ENCODE peak calls at places on chromosomes 16 and 17, in six cellular contexts. F is heart right ventricle, O is progenitor cell of endocrine pancreas, D is PC-9, T is cardiac muscle cell, J is SK-N-SH. Q is an unnamed sample.
A peak's percentile ranks its signal among the peaks of the same experiment; 100 is the strongest.

GRCh38 chr16:4515611-4516233 is 22.9 kb downstream of the CDIP1 start:
- DNase-seq in F (no peak), T (peak; percentile 48), D (no peak), J (no peak), O (no peak), Q (no peak)

GRCh38 chr17:62804822-62805221 is 3.3 kb downstream of the MARCHF10 start:
- DNase-seq in O (no peak), F (no peak), D (peak; percentile 92), T (no peak), J (no peak), Q (no peak)

GRCh38 chr16:13429411-13429810 is 490.5 kb upstream of the ERCC4 start:
- DNase-seq in D (peak; percentile 47), O (no peak), F (no peak), J (no peak), T (no peak), Q (no peak)

GRCh38 chr16:85026696-85027095 is 899 bp upstream of the KIAA0513 start:
- DNase-seq in D (peak; percentile 68), F (no peak), J (no peak), O (no peak), T (no peak), Q (no peak)

GRCh38 chr17:39054111-39054645 is 87.0 kb upstream of the FBXO47 start:
- DNase-seq in O (no peak), J (no peak), T (peak; percentile 64), F (no peak), D (no peak), Q (no peak)

GRCh38 chr16:84489141-84489540 is 15.3 kb downstream of the MEAK7 start:
- DNase-seq in D (no peak), J (no peak), T (no peak), O (no peak), F (no peak), Q (no peak)

GRCh38 chr17:71163121-71163812 is 957.6 kb upstream of the SOX9 start:
- DNase-seq in J (no peak), T (peak; percentile 72), D (peak; percentile 85), O (no peak), F (no peak), Q (no peak)

GRCh38 chr16:49750341-49751011 is 105.4 kb downstream of the ZNF423 start:
- DNase-seq in D (no peak), J (peak; percentile 83), T (peak; percentile 26), O (no peak), F (no peak), Q (peak; percentile 47)

GRCh38 chr17:68561319-68561718 is 39.8 kb downstream of the FAM20A start:
- DNase-seq in J (no peak), T (peak; percentile 62), O (no peak), F (no peak), D (no peak), Q (no peak)

GRCh38 chr16:75000481-75001081 is 1.8 kb downstream of the ZNRF1 start:
- DNase-seq in T (peak; percentile 18), D (no peak), F (no peak), O (no peak), J (peak; percentile 61), Q (no peak)

GRCh38 chr17:18124346-18125126 is 16.0 kb downstream of the MYO15A start:
- DNase-seq in O (no peak), F (no peak), T (peak; percentile 29), D (no peak), J (no peak), Q (no peak)

GRCh38 chr17:27423651-27424050 is 32.6 kb upstream of the KSR1 start:
- DNase-seq in T (no peak), J (no peak), D (no peak), F (no peak), O (no peak), Q (no peak)

GRCh38 chr17:79840989-79841286 is 1.7 kb upstream of the CBX4 start:
- DNase-seq in D (no peak), J (no peak), O (no peak), T (no peak), F (no peak), Q (no peak)

GRCh38 chr16:53071748-53072301 is 17.0 kb downstream of the CHD9 start:
- DNase-seq in O (no peak), F (peak; percentile 93), J (peak; percentile 64), T (peak; percentile 85), D (no peak), Q (peak; percentile 92)

GRCh38 chr16:30009085-30009862 is 1.6 kb downstream of the DOC2A start:
- DNase-seq in J (no peak), D (no peak), F (no peak), T (no peak), O (no peak), Q (no peak)

GRCh38 chr16:11315499-11315898 is 29.8 kb upstream of the RMI2 start:
- DNase-seq in J (no peak), D (peak; percentile 78), F (no peak), T (peak; percentile 55), O (no peak), Q (no peak)

GRCh38 chr16:87470332-87470731 is 22.5 kb downstream of the ZCCHC14 start:
- DNase-seq in D (no peak), T (no peak), F (no peak), J (no peak), O (no peak), Q (no peak)

GRCh38 chr17:27552467-27552779 is 78.6 kb upstream of the LGALS9 start:
- DNase-seq in D (peak; percentile 96), J (no peak), F (no peak), O (no peak), T (peak; percentile 47), Q (no peak)

GRCh38 chr16:84013787-84014569 is 28.6 kb downstream of the SLC38A8 start:
- DNase-seq in O (peak; percentile 48), J (peak; percentile 72), D (peak; percentile 95), F (no peak), T (peak; percentile 41), Q (no peak)

GRCh38 chr17:73705594-73705993 is 61.3 kb upstream of the SDK2 start:
- DNase-seq in T (peak; percentile 43), D (no peak), O (no peak), F (no peak), J (peak; percentile 83), Q (no peak)

GRCh38 chr16:50735629-50736122 is 6.2 kb upstream of the CYLD start:
- DNase-seq in J (no peak), O (no peak), D (no peak), F (no peak), T (no peak), Q (no peak)

GRCh38 chr17:50661795-50662391 is 27.2 kb downstream of the ABCC3 start:
- DNase-seq in J (peak; percentile 73), O (no peak), D (peak; percentile 98), T (peak; percentile 84), F (no peak), Q (peak; percentile 65)

GRCh38 chr16:80718480-80719220 is 85.7 kb downstream of the CDYL2 start:
- DNase-seq in F (no peak), D (peak; percentile 40), J (no peak), O (no peak), T (peak; percentile 33), Q (no peak)

GRCh38 chr17:8857919-8858318 is 9.6 kb downstream of the PIK3R6 start:
- DNase-seq in O (no peak), J (no peak), T (peak; percentile 76), D (no peak), F (peak; percentile 60), Q (peak; percentile 66)

GRCh38 chr17:57257213-57257873 is 1.0 kb downstream of the MSI2 start:
- DNase-seq in O (no peak), T (no peak), F (no peak), D (no peak), J (peak; percentile 40), Q (no peak)

GRCh38 chr16:22888791-22889190 is 74.8 kb downstream of the HS3ST2 start:
- DNase-seq in T (peak; percentile 1), F (no peak), J (no peak), O (no peak), D (no peak), Q (no peak)

GRCh38 chr16:14399397-14400284 is 230.4 kb downstream of the PARN start:
- DNase-seq in T (peak; percentile 58), O (no peak), F (peak; percentile 29), D (peak; percentile 85), J (no peak), Q (peak; percentile 31)

GRCh38 chr17:71547904-71548303 is 572.9 kb upstream of the SOX9 start:
- DNase-seq in O (no peak), F (no peak), D (no peak), J (no peak), T (no peak), Q (no peak)

GRCh38 chr17:81888105-81888987 is 3.0 kb downstream of the ALYREF start:
- DNase-seq in T (no peak), O (no peak), F (no peak), D (no peak), J (peak; percentile 14), Q (no peak)

GRCh38 chr16:566475-567361 is at the start of gene NHLRC4:
- DNase-seq in J (peak; percentile 80), T (peak; percentile 86), F (peak; percentile 87), D (no peak), O (no peak), Q (peak; percentile 81)

GRCh38 chr16:20300312-20301097 is 26.8 kb downstream of the GP2 start:
- DNase-seq in J (peak; percentile 67), T (peak; percentile 69), O (peak; percentile 40), D (no peak), F (peak; percentile 17), Q (no peak)

GRCh38 chr17:64261422-64262124 is 1.5 kb downstream of the TEX2 start:
- DNase-seq in O (no peak), T (no peak), J (no peak), D (no peak), F (no peak), Q (no peak)
- TF ChIP-seq CTCF in O (no peak), T (no peak), J (no peak), D (no peak), F (no peak), Q (no peak)

DNA sequence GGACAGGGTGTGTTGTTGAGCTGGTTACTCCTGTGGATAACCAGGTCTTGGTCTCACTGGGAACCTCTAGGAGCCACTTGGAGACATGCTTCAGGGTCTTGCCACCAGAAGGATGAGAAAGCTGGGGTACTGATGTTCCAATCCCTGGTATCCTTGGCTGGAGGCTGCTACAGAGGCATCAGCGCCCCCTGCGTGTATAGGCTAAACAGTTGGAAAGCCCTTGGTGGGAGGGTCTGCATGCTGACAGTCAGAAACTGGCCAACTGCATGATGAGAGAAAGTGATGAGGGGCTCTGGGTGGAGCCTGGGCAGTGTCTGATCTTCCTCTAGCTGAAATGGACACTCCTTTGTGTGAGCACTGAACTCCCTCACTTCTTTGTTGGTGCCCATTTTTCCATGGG is 536.9 kb downstream of the XYLT1 start:
- DNase-seq in J (no peak), O (no peak), D (no peak), T (no peak), F (no peak), Q (no peak)
- TF ChIP-seq CTCF in J (no peak), O (no peak), D (no peak), T (no peak), F (no peak), Q (no peak)

GRCh38 chr16:60991886-60992285 is 1044.4 kb downstream of the CDH8 start:
- DNase-seq in D (no peak), J (no peak), O (no peak), T (no peak), F (no peak), Q (no peak)
- TF ChIP-seq CTCF in D (no peak), J (no peak), O (no peak), T (no peak), F (no peak), Q (no peak)

DNA sequence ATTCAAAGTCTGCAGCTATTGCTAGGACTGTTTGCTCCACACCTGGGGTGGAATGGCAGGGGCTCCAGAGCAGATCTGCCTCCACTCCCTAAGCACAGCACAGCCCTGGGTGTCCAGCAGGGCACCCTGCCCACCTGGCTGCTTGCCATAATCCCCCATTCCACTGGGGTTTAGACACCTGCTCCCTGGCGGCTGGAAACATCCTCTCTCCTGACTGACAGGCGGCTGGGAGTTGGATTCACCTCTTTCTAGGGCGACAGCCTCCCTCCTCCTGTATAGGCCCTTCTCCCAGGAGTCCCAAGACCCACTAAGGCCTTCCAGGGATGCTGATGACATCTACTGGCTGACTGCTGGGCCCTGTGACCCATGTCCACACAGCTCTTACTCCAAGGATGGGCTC is 18.0 kb downstream of the HDAC5 start:
- DNase-seq in D (no peak), T (no peak), O (no peak), J (peak; percentile 46), F (no peak), Q (no peak)
- TF ChIP-seq CTCF in D (no peak), T (no peak), O (no peak), J (no peak), F (no peak), Q (no peak)